ENCODE peak calls at places on chromosomes 13 and 19, in eight cellular contexts. W is AG09319, K is stomach, T is IMR-90, M is fibroblast of mammary gland, B is pancreas, O is progenitor cell of endocrine pancreas, P is nephron progenitor cell. V is an unnamed sample.

GRCh38 chr19:50478901-50479715 is 2.5 kb upstream of the GARIN5A start:
- DNase-seq in T (peak; percentile 44), P (no peak), K (no peak), M (peak; percentile 54), B (no peak), W (peak; percentile 1), O (no peak), V (no peak)

GRCh38 chr13:98513837-98514236 is 63.1 kb downstream of the STK24 start:
- DNase-seq in P (no peak), W (no peak), T (no peak), B (no peak), M (no peak), O (no peak), K (no peak), V (no peak)

GRCh38 chr19:48741222-48741999 is 1.0 kb upstream of the RASIP1 start:
- DNase-seq in P (peak; percentile 79), M (no peak), K (peak; percentile 66), W (no peak), T (no peak), O (no peak), B (peak; percentile 72), V (peak; percentile 58)

GRCh38 chr19:39409207-39409885 is 2.7 kb downstream of the ZFP36 start:
- DNase-seq in O (peak; percentile 87), W (no peak), P (peak; percentile 66), K (peak; percentile 97), M (peak; percentile 73), B (peak; percentile 94), T (peak; percentile 61), V (peak; percentile 62)

GRCh38 chr19:5048091-5048726 is 79.3 kb downstream of the KDM4B start:
- DNase-seq in B (peak; percentile 87), W (peak; percentile 57), M (peak; percentile 75), T (peak; percentile 67), P (peak; percentile 89), O (peak; percentile 77), K (peak; percentile 87), V (peak; percentile 83)

GRCh38 chr13:48874165-48874564 is 101.5 kb upstream of the FNDC3A start:
- DNase-seq in P (no peak), K (no peak), M (no peak), W (no peak), T (no peak), O (no peak), B (no peak), V (no peak)

GRCh38 chr13:43041368-43041921 is 18.1 kb downstream of the DNAJC15 start:
- DNase-seq in P (no peak), B (no peak), T (peak; percentile 24), W (no peak), M (no peak), O (no peak), K (no peak), V (no peak)

GRCh38 chr13:97235549-97236206 is 13.5 kb downstream of the MBNL2 start:
- DNase-seq in O (no peak), W (no peak), T (no peak), P (no peak), B (no peak), K (peak; percentile 67), M (peak; percentile 58), V (no peak)

GRCh38 chr19:40443930-40444180 is 280 bp downstream of the SERTAD3 start:
- DNase-seq in K (no peak), O (no peak), T (no peak), W (no peak), P (no peak), M (no peak), B (no peak), V (no peak)

GRCh38 chr19:19033176-19033425 is 216 bp downstream of the SUGP2 start:
- DNase-seq in W (no peak), O (no peak), B (no peak), P (no peak), K (peak; percentile 27), M (no peak), T (no peak), V (no peak)

GRCh38 chr19:19034204-19034624 is 811 bp downstream of the ARMC6 start:
- DNase-seq in M (peak; percentile 73), W (no peak), T (peak; percentile 44), K (peak; percentile 49), P (peak; percentile 38), O (no peak), B (peak; percentile 43), V (peak; percentile 43)

GRCh38 chr19:19028526-19028925 is 4.8 kb downstream of the SUGP2 start:
- DNase-seq in W (no peak), K (no peak), T (no peak), O (no peak), M (no peak), P (no peak), B (no peak), V (no peak)

GRCh38 chr19:19033426-19034203 is at the start of the genes ARMC6 and SUGP2:
- DNase-seq in O (peak; percentile 81), M (peak; percentile 79), W (peak; percentile 60), B (peak; percentile 91), P (peak; percentile 90), T (peak; percentile 84), K (peak; percentile 88), V (peak; percentile 90)

GRCh38 chr19:19032420-19033175 is 719 bp downstream of the SUGP2 start:
- DNase-seq in P (peak; percentile 94), T (peak; percentile 95), K (peak; percentile 59), M (peak; percentile 95), B (peak; percentile 52), W (peak; percentile 75), O (peak; percentile 66), V (peak; percentile 85)
- TF ChIP-seq CTCF in P (no peak), T (no peak), K (no peak), M (no peak), B (no peak), W (no peak), O (no peak), V (no peak)

DNA sequence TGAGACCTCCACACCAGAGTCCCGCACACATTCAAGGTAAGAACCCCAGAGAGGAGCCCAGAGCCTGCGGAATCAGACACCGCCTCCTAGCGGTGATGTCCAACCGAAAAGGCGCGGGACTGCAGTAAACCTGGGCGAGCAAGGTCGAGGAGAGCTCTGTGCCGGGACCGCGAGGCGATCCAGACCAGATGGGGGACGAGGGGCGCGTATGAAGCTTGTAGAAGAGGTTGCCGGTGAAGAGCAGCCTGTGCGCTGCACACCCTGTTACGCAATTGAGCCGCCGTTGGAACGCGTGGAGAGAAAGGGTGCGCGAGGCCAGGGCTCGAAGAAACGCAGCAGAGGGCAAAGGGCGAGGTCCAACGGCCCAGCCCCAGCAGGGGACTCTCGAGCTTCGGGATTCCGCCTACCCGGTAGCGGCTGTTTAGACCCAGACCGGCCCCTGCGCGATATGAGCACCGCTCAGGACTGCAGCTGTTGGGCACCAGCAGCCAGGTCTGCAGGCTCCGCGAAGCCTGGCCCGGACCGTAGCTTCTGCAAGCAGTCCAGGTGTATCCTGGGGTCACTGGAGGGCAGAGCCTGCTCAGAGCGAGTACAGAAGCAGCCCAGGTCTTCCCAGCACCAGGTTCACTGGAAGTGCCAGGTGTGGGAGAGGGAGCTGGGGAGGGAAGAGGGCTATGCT is 65.9 kb upstream of the ZNF599 start:
- DNase-seq in B (peak; percentile 43), W (no peak), K (peak; percentile 25), O (peak; percentile 31), M (no peak), T (no peak), P (peak; percentile 43), V (peak; percentile 47)
- TF ChIP-seq CTCF in B (no peak), W (peak; percentile 26), K (no peak), O (peak; percentile 66), M (peak; percentile 25), T (no peak), P (peak; percentile 31), V (peak; percentile 62)

GRCh38 chr19:55674841-55675660 is at the start of gene EPN1:
- DNase-seq in P (peak; percentile 98), M (peak; percentile 96), T (peak; percentile 96), K (peak; percentile 98), W (peak; percentile 90), B (peak; percentile 96), O (peak; percentile 93), V (peak; percentile 92)

GRCh38 chr19:55675661-55676354 is 782 bp downstream of the EPN1 start:
- DNase-seq in W (no peak), M (no peak), T (no peak), B (no peak), O (no peak), K (no peak), P (no peak), V (no peak)

GRCh38 chr19:55676889-55677505 is 2.0 kb downstream of the EPN1 start:
- DNase-seq in T (no peak), B (no peak), K (no peak), M (no peak), P (no peak), W (no peak), O (no peak), V (no peak)

GRCh38 chr19:55677572-55678028 is 2.6 kb downstream of the EPN1 start:
- DNase-seq in K (peak; percentile 67), T (no peak), O (no peak), M (no peak), W (no peak), B (no peak), P (no peak), V (peak; percentile 45)

GRCh38 chr19:55676384-55676783 is 1.4 kb downstream of the EPN1 start:
- DNase-seq in W (no peak), O (no peak), B (peak; percentile 69), M (peak; percentile 37), K (peak; percentile 90), T (peak; percentile 13), P (no peak), V (no peak)
- TF ChIP-seq CTCF in W (no peak), O (no peak), B (no peak), M (peak; percentile 30), K (no peak), T (peak; percentile 19), P (no peak), V (no peak)

DNA sequence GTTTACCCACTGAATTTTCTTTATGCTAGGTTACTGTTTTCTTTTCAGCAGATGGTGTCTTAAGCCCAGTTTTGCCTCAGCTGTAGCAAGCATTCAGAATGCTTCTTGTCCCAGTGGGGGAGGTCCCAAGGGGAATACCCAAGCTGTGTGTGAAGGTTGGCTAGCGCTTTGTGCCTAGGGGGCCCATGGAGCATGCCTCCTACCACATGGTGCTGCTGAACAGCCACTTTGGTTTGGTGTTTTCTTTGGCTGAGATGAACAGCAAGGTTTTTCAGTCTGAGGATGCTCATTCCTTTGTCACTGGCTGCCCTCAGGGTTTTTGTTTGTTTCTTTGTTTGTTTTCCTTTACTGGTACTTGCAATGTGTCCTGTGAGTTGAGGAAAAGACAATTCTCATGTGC is 99.0 kb downstream of the PCDH20 start:
- DNase-seq in P (no peak), B (no peak), W (no peak), O (no peak), M (no peak), K (no peak), T (no peak), V (no peak)
- TF ChIP-seq CTCF in P (no peak), B (no peak), W (no peak), O (no peak), M (no peak), K (no peak), T (no peak), V (no peak)

GRCh38 chr13:58960909-58961308 is 1202.8 kb downstream of the DIAPH3 start:
- DNase-seq in K (no peak), M (peak; percentile 1), O (no peak), W (no peak), B (no peak), T (peak; percentile 2), P (no peak), V (no peak)
- TF ChIP-seq CTCF in K (no peak), M (no peak), O (peak; percentile 58), W (no peak), B (no peak), T (peak; percentile 20), P (peak; percentile 37), V (peak; percentile 55)